ENCODE peak calls at places on chromosomes 5 and 9, in seven cellular contexts. One of them, this sample, is unnamed.

GRCh38 chr5:86376214-86376613 is 241.5 kb upstream of the COX7C start:
- DNase-seq in H54: no peak
- DNase-seq in activated CD8-positive, alpha-beta memory T cell treated with anti-CD3 and anti-CD28 coated beads for 1 hour: no peak
- DNase-seq in left ventricle myocardium inferior: no peak
- DNase-seq in EH: no peak
- DNase-seq in HEK293T: no peak
- DNase-seq in AG04450: no peak
- DNase-seq in this sample: no peak

GRCh38 chr9:21326526-21327139 is 8.6 kb downstream of the KLHL9 start:
- DNase-seq in left ventricle myocardium inferior: no peak
- DNase-seq in AG04450: no peak
- DNase-seq in EH: peak
- DNase-seq in H54: peak
- DNase-seq in HEK293T: peak
- DNase-seq in activated CD8-positive, alpha-beta memory T cell treated with anti-CD3 and anti-CD28 coated beads for 1 hour: no peak
- DNase-seq in this sample: peak

GRCh38 chr9:127968717-127969383 is 11.9 kb downstream of the EEIG1 start:
- DNase-seq in HEK293T: no peak
- DNase-seq in activated CD8-positive, alpha-beta memory T cell treated with anti-CD3 and anti-CD28 coated beads for 1 hour: no peak
- DNase-seq in left ventricle myocardium inferior: peak
- DNase-seq in H54: peak
- DNase-seq in AG04450: peak
- DNase-seq in EH: peak
- DNase-seq in this sample: peak

GRCh38 chr9:129828051-129828450 is 4.1 kb upstream of the TOR1A start:
- DNase-seq in left ventricle myocardium inferior: no peak
- DNase-seq in H54: no peak
- DNase-seq in EH: no peak
- DNase-seq in activated CD8-positive, alpha-beta memory T cell treated with anti-CD3 and anti-CD28 coated beads for 1 hour: no peak
- DNase-seq in AG04450: no peak
- DNase-seq in HEK293T: no peak
- DNase-seq in this sample: no peak

GRCh38 chr5:34919077-34919476 is 3.6 kb downstream of the BRIX1 start:
- DNase-seq in left ventricle myocardium inferior: no peak
- DNase-seq in HEK293T: no peak
- DNase-seq in EH: no peak
- DNase-seq in H54: no peak
- DNase-seq in AG04450: no peak
- DNase-seq in activated CD8-positive, alpha-beta memory T cell treated with anti-CD3 and anti-CD28 coated beads for 1 hour: no peak
- DNase-seq in this sample: no peak

GRCh38 chr5:37495210-37495609 is 116.1 kb downstream of the WDR70 start:
- DNase-seq in AG04450: no peak
- DNase-seq in H54: no peak
- DNase-seq in left ventricle myocardium inferior: no peak
- DNase-seq in EH: peak
- DNase-seq in activated CD8-positive, alpha-beta memory T cell treated with anti-CD3 and anti-CD28 coated beads for 1 hour: no peak
- DNase-seq in HEK293T: no peak
- DNase-seq in this sample: peak

GRCh38 chr9:100637787-100638186 is 59.9 kb downstream of the CAVIN4 start:
- DNase-seq in left ventricle myocardium inferior: no peak
- DNase-seq in AG04450: no peak
- DNase-seq in H54: no peak
- DNase-seq in activated CD8-positive, alpha-beta memory T cell treated with anti-CD3 and anti-CD28 coated beads for 1 hour: no peak
- DNase-seq in EH: no peak
- DNase-seq in HEK293T: no peak
- DNase-seq in this sample: no peak

GRCh38 chr5:143841446-143841845 is 29.5 kb downstream of the HMHB1 start:
- DNase-seq in AG04450: no peak
- DNase-seq in EH: no peak
- DNase-seq in HEK293T: no peak
- DNase-seq in left ventricle myocardium inferior: no peak
- DNase-seq in activated CD8-positive, alpha-beta memory T cell treated with anti-CD3 and anti-CD28 coated beads for 1 hour: no peak
- DNase-seq in H54: no peak
- DNase-seq in this sample: no peak

GRCh38 chr5:4700082-4700481 is 440.0 kb upstream of the ADAMTS16 start:
- DNase-seq in EH: no peak
- DNase-seq in AG04450: no peak
- DNase-seq in H54: peak
- DNase-seq in activated CD8-positive, alpha-beta memory T cell treated with anti-CD3 and anti-CD28 coated beads for 1 hour: no peak
- DNase-seq in left ventricle myocardium inferior: peak
- DNase-seq in HEK293T: peak
- DNase-seq in this sample: peak

GRCh38 chr5:134018154-134018985 is 13.6 kb upstream of the VDAC1 start:
- DNase-seq in activated CD8-positive, alpha-beta memory T cell treated with anti-CD3 and anti-CD28 coated beads for 1 hour: no peak
- DNase-seq in EH: no peak
- DNase-seq in HEK293T: no peak
- DNase-seq in H54: no peak
- DNase-seq in AG04450: no peak
- DNase-seq in left ventricle myocardium inferior: no peak
- DNase-seq in this sample: no peak

GRCh38 chr5:9370256-9370655 is 175.6 kb downstream of the SEMA5A start:
- DNase-seq in left ventricle myocardium inferior: no peak
- DNase-seq in activated CD8-positive, alpha-beta memory T cell treated with anti-CD3 and anti-CD28 coated beads for 1 hour: no peak
- DNase-seq in AG04450: no peak
- DNase-seq in HEK293T: no peak
- DNase-seq in H54: no peak
- DNase-seq in EH: peak
- DNase-seq in this sample: no peak

GRCh38 chr9:84819446-84819845 is 149.9 kb downstream of the NTRK2 start:
- DNase-seq in H54: no peak
- DNase-seq in EH: no peak
- DNase-seq in left ventricle myocardium inferior: no peak
- DNase-seq in activated CD8-positive, alpha-beta memory T cell treated with anti-CD3 and anti-CD28 coated beads for 1 hour: no peak
- DNase-seq in AG04450: no peak
- DNase-seq in HEK293T: peak
- DNase-seq in this sample: no peak

GRCh38 chr9:93380410-93381060 is 71.0 kb upstream of the FAM120A start:
- DNase-seq in activated CD8-positive, alpha-beta memory T cell treated with anti-CD3 and anti-CD28 coated beads for 1 hour: no peak
- DNase-seq in left ventricle myocardium inferior: no peak
- DNase-seq in EH: no peak
- DNase-seq in HEK293T: no peak
- DNase-seq in AG04450: no peak
- DNase-seq in H54: no peak
- DNase-seq in this sample: no peak

GRCh38 chr9:132078369-132079356 is 1.0 kb downstream of the MED27 start:
- DNase-seq in H54: peak
- DNase-seq in left ventricle myocardium inferior: no peak
- DNase-seq in AG04450: no peak
- DNase-seq in HEK293T: peak
- DNase-seq in EH: peak
- DNase-seq in activated CD8-positive, alpha-beta memory T cell treated with anti-CD3 and anti-CD28 coated beads for 1 hour: no peak
- DNase-seq in this sample: peak

GRCh38 chr5:176535101-176535654 is 2.0 kb downstream of the RNF44 start:
- DNase-seq in HEK293T: no peak
- DNase-seq in EH: peak
- DNase-seq in left ventricle myocardium inferior: no peak
- DNase-seq in AG04450: no peak
- DNase-seq in H54: no peak
- DNase-seq in activated CD8-positive, alpha-beta memory T cell treated with anti-CD3 and anti-CD28 coated beads for 1 hour: no peak
- DNase-seq in this sample: peak

GRCh38 chr9:21683484-21684175 is 118.8 kb upstream of the MTAP start:
- DNase-seq in HEK293T: no peak
- DNase-seq in EH: no peak
- DNase-seq in H54: no peak
- DNase-seq in AG04450: no peak
- DNase-seq in left ventricle myocardium inferior: no peak
- DNase-seq in activated CD8-positive, alpha-beta memory T cell treated with anti-CD3 and anti-CD28 coated beads for 1 hour: no peak
- DNase-seq in this sample: no peak

GRCh38 chr5:148120317-148120716 is 48.0 kb upstream of the SPINK14 start:
- DNase-seq in activated CD8-positive, alpha-beta memory T cell treated with anti-CD3 and anti-CD28 coated beads for 1 hour: no peak
- DNase-seq in EH: no peak
- DNase-seq in H54: no peak
- DNase-seq in HEK293T: no peak
- DNase-seq in left ventricle myocardium inferior: no peak
- DNase-seq in AG04450: no peak
- DNase-seq in this sample: no peak

GRCh38 chr9:68919666-68920065 is 94.2 kb downstream of the PRKACG start:
- DNase-seq in left ventricle myocardium inferior: no peak
- DNase-seq in HEK293T: no peak
- DNase-seq in activated CD8-positive, alpha-beta memory T cell treated with anti-CD3 and anti-CD28 coated beads for 1 hour: no peak
- DNase-seq in EH: no peak
- DNase-seq in AG04450: no peak
- DNase-seq in H54: no peak
- DNase-seq in this sample: no peak

GRCh38 chr9:137049544-137050449 is 3.8 kb upstream of the NPDC1 start:
- DNase-seq in H54: peak
- DNase-seq in HEK293T: peak
- DNase-seq in AG04450: no peak
- DNase-seq in activated CD8-positive, alpha-beta memory T cell treated with anti-CD3 and anti-CD28 coated beads for 1 hour: peak
- DNase-seq in left ventricle myocardium inferior: no peak
- DNase-seq in EH: peak
- DNase-seq in this sample: peak

GRCh38 chr9:27473135-27473534 is 51.0 kb upstream of the IFNK start:
- DNase-seq in activated CD8-positive, alpha-beta memory T cell treated with anti-CD3 and anti-CD28 coated beads for 1 hour: no peak
- DNase-seq in HEK293T: peak
- DNase-seq in H54: no peak
- DNase-seq in left ventricle myocardium inferior: peak
- DNase-seq in EH: no peak
- DNase-seq in AG04450: no peak
- DNase-seq in this sample: peak

GRCh38 chr5:140044041-140044440 is 942 bp upstream of the NRG2 start:
- DNase-seq in HEK293T: no peak
- DNase-seq in AG04450: no peak
- DNase-seq in activated CD8-positive, alpha-beta memory T cell treated with anti-CD3 and anti-CD28 coated beads for 1 hour: no peak
- DNase-seq in H54: no peak
- DNase-seq in left ventricle myocardium inferior: no peak
- DNase-seq in EH: peak
- DNase-seq in this sample: no peak

GRCh38 chr5:157540707-157541451 is 34.7 kb downstream of the ADAM19 start:
- DNase-seq in activated CD8-positive, alpha-beta memory T cell treated with anti-CD3 and anti-CD28 coated beads for 1 hour: no peak
- DNase-seq in HEK293T: no peak
- DNase-seq in H54: peak
- DNase-seq in EH: peak
- DNase-seq in left ventricle myocardium inferior: peak
- DNase-seq in AG04450: no peak
- DNase-seq in this sample: no peak

GRCh38 chr9:110752766-110753165 is 84.2 kb downstream of the MUSK start:
- DNase-seq in left ventricle myocardium inferior: no peak
- DNase-seq in AG04450: peak
- DNase-seq in activated CD8-positive, alpha-beta memory T cell treated with anti-CD3 and anti-CD28 coated beads for 1 hour: no peak
- DNase-seq in EH: peak
- DNase-seq in H54: peak
- DNase-seq in HEK293T: no peak
- DNase-seq in this sample: no peak

GRCh38 chr9:69190086-69190865 is 16.2 kb downstream of the TJP2 start:
- DNase-seq in EH: no peak
- DNase-seq in H54: no peak
- DNase-seq in left ventricle myocardium inferior: no peak
- DNase-seq in activated CD8-positive, alpha-beta memory T cell treated with anti-CD3 and anti-CD28 coated beads for 1 hour: no peak
- DNase-seq in AG04450: no peak
- DNase-seq in HEK293T: no peak
- DNase-seq in this sample: no peak

GRCh38 chr9:36148652-36149051 is 12.1 kb downstream of the GLIPR2 start:
- DNase-seq in HEK293T: no peak
- DNase-seq in EH: peak
- DNase-seq in left ventricle myocardium inferior: peak
- DNase-seq in H54: peak
- DNase-seq in activated CD8-positive, alpha-beta memory T cell treated with anti-CD3 and anti-CD28 coated beads for 1 hour: peak
- DNase-seq in AG04450: peak
- DNase-seq in this sample: peak

GRCh38 chr5:142012186-142012785 is 541 bp downstream of the GNPDA1 start:
- DNase-seq in HEK293T: peak
- DNase-seq in H54: no peak
- DNase-seq in left ventricle myocardium inferior: peak
- DNase-seq in AG04450: no peak
- DNase-seq in EH: peak
- DNase-seq in activated CD8-positive, alpha-beta memory T cell treated with anti-CD3 and anti-CD28 coated beads for 1 hour: peak
- DNase-seq in this sample: peak

GRCh38 chr9:98280574-98280973 is 25.1 kb upstream of the TBC1D2 start:
- DNase-seq in HEK293T: peak
- DNase-seq in left ventricle myocardium inferior: no peak
- DNase-seq in H54: no peak
- DNase-seq in activated CD8-positive, alpha-beta memory T cell treated with anti-CD3 and anti-CD28 coated beads for 1 hour: no peak
- DNase-seq in EH: no peak
- DNase-seq in AG04450: no peak
- DNase-seq in this sample: no peak

GRCh38 chr5:68424799-68425537 is 209.4 kb downstream of the PIK3R1 start:
- DNase-seq in activated CD8-positive, alpha-beta memory T cell treated with anti-CD3 and anti-CD28 coated beads for 1 hour: no peak
- DNase-seq in left ventricle myocardium inferior: no peak
- DNase-seq in AG04450: no peak
- DNase-seq in HEK293T: no peak
- DNase-seq in EH: peak
- DNase-seq in H54: no peak
- DNase-seq in this sample: no peak

GRCh38 chr9:134597041-134597913 is 44.3 kb upstream of the COL5A1 start:
- DNase-seq in AG04450: no peak
- DNase-seq in HEK293T: no peak
- DNase-seq in H54: no peak
- DNase-seq in activated CD8-positive, alpha-beta memory T cell treated with anti-CD3 and anti-CD28 coated beads for 1 hour: no peak
- DNase-seq in left ventricle myocardium inferior: no peak
- DNase-seq in EH: peak
- DNase-seq in this sample: no peak

GRCh38 chr9:114303977-114304376 is 18.9 kb upstream of the ORM1 start:
- DNase-seq in H54: no peak
- DNase-seq in AG04450: no peak
- DNase-seq in left ventricle myocardium inferior: no peak
- DNase-seq in HEK293T: no peak
- DNase-seq in activated CD8-positive, alpha-beta memory T cell treated with anti-CD3 and anti-CD28 coated beads for 1 hour: no peak
- DNase-seq in EH: peak
- DNase-seq in this sample: no peak

GRCh38 chr9:85172001-85172978 is 502.8 kb downstream of the NTRK2 start:
- DNase-seq in HEK293T: no peak
- DNase-seq in EH: no peak
- DNase-seq in activated CD8-positive, alpha-beta memory T cell treated with anti-CD3 and anti-CD28 coated beads for 1 hour: no peak
- DNase-seq in H54: no peak
- DNase-seq in left ventricle myocardium inferior: peak
- DNase-seq in AG04450: no peak
- DNase-seq in this sample: no peak

GRCh38 chr5:159451197-159452052 is 121.1 kb upstream of the IL12B start:
- DNase-seq in left ventricle myocardium inferior: no peak
- DNase-seq in H54: peak
- DNase-seq in HEK293T: no peak
- DNase-seq in activated CD8-positive, alpha-beta memory T cell treated with anti-CD3 and anti-CD28 coated beads for 1 hour: no peak
- DNase-seq in EH: peak
- DNase-seq in AG04450: peak
- DNase-seq in this sample: no peak

GRCh38 chr5:73858786-73859185 is 232.8 kb downstream of the ARHGEF28 start:
- DNase-seq in left ventricle myocardium inferior: no peak
- DNase-seq in activated CD8-positive, alpha-beta memory T cell treated with anti-CD3 and anti-CD28 coated beads for 1 hour: no peak
- DNase-seq in AG04450: no peak
- DNase-seq in EH: peak
- DNase-seq in HEK293T: no peak
- DNase-seq in H54: no peak
- DNase-seq in this sample: no peak

GRCh38 chr5:307306-307705 is 14.2 kb upstream of the AHRR start:
- DNase-seq in HEK293T: no peak
- DNase-seq in AG04450: no peak
- DNase-seq in left ventricle myocardium inferior: no peak
- DNase-seq in activated CD8-positive, alpha-beta memory T cell treated with anti-CD3 and anti-CD28 coated beads for 1 hour: no peak
- DNase-seq in EH: no peak
- DNase-seq in H54: no peak
- DNase-seq in this sample: no peak

GRCh38 chr5:44885903-44886302 is 77.2 kb downstream of the MRPS30 start:
- DNase-seq in AG04450: no peak
- DNase-seq in left ventricle myocardium inferior: no peak
- DNase-seq in EH: no peak
- DNase-seq in activated CD8-positive, alpha-beta memory T cell treated with anti-CD3 and anti-CD28 coated beads for 1 hour: no peak
- DNase-seq in H54: peak
- DNase-seq in HEK293T: no peak
- DNase-seq in this sample: no peak

GRCh38 chr9:2837915-2838314 is 6.0 kb downstream of the PUM3 start:
- DNase-seq in left ventricle myocardium inferior: no peak
- DNase-seq in AG04450: no peak
- DNase-seq in HEK293T: no peak
- DNase-seq in H54: no peak
- DNase-seq in EH: peak
- DNase-seq in activated CD8-positive, alpha-beta memory T cell treated with anti-CD3 and anti-CD28 coated beads for 1 hour: no peak
- DNase-seq in this sample: no peak

GRCh38 chr9:114837923-114838322 is 32.1 kb upstream of the TNFSF15 start:
- DNase-seq in H54: no peak
- DNase-seq in left ventricle myocardium inferior: no peak
- DNase-seq in HEK293T: no peak
- DNase-seq in EH: peak
- DNase-seq in AG04450: no peak
- DNase-seq in activated CD8-positive, alpha-beta memory T cell treated with anti-CD3 and anti-CD28 coated beads for 1 hour: no peak
- DNase-seq in this sample: no peak